ENCODE peak calls at places on chromosomes 3 and 15, in six cellular contexts. I is right lobe of liver, X is fibroblast of lung, T is HFF-Myc, S is WERI-Rb-1, V is ovary. M is an unnamed sample.

GRCh38 chr3:62189376-62189698 is 184.0 kb downstream of the FEZF2 start:
- DNase-seq in S (no peak), T (no peak), I (no peak), V (no peak), X (no peak), M (no peak)

GRCh38 chr3:25041871-25042584 is 386.0 kb upstream of the RARB start:
- DNase-seq in X (no peak), T (no peak), I (no peak), S (no peak), V (no peak), M (no peak)

GRCh38 chr3:42216302-42216701 is 49.7 kb downstream of the CCK start:
- DNase-seq in T (no peak), X (no peak), V (no peak), I (no peak), S (no peak), M (no peak)

GRCh38 chr3:99969133-99969532 is 145.2 kb downstream of the FILIP1L start:
- DNase-seq in T (no peak), X (no peak), S (no peak), I (no peak), V (no peak), M (no peak)

GRCh38 chr3:113697192-113698090 is 999 bp upstream of the USF3 start:
- DNase-seq in S (no peak), T (no peak), X (no peak), I (no peak), V (peak), M (no peak)

GRCh38 chr3:114466816-114467215 is 173.0 kb downstream of the TIGIT start:
- DNase-seq in I (no peak), S (no peak), T (no peak), V (no peak), X (no peak), M (no peak)

GRCh38 chr3:76949033-76949432 is 90.9 kb upstream of the ROBO2 start:
- DNase-seq in X (no peak), T (no peak), S (no peak), I (no peak), V (no peak), M (no peak)

GRCh38 chr15:66941231-66941711 is 124.1 kb upstream of the SMAD3 start:
- DNase-seq in I (no peak), X (no peak), V (no peak), T (no peak), S (no peak), M (no peak)

GRCh38 chr3:32577621-32578556 is 7.2 kb upstream of the DYNC1LI1 start:
- DNase-seq in I (no peak), S (no peak), T (no peak), V (no peak), X (no peak), M (no peak)

GRCh38 chr15:27746556-27746955 is 352.6 kb downstream of the OCA2 start:
- DNase-seq in T (no peak), S (no peak), I (no peak), X (peak), V (no peak), M (no peak)

GRCh38 chr3:98961161-98962155 is 60.0 kb upstream of the DCBLD2 start:
- DNase-seq in X (peak), V (no peak), I (no peak), S (no peak), T (no peak), M (peak)

GRCh38 chr3:194828126-194828525 is 142.4 kb downstream of the FAM43A start:
- DNase-seq in X (peak), V (no peak), S (no peak), T (no peak), I (no peak), M (no peak)

GRCh38 chr15:59158701-59159034 is 48.0 kb upstream of the LDHAL6B start:
- DNase-seq in I (no peak), X (no peak), T (no peak), V (no peak), S (no peak), M (no peak)

GRCh38 chr3:71989165-71989564 is 204.2 kb upstream of the PROK2 start:
- DNase-seq in S (no peak), T (no peak), V (no peak), X (peak), I (no peak), M (no peak)

GRCh38 chr15:35724626-35725025 is 178.7 kb upstream of the DPH6 start:
- DNase-seq in T (no peak), S (no peak), V (no peak), X (no peak), I (no peak), M (no peak)

GRCh38 chr15:88975891-88976290 is 62.7 kb upstream of the MFGE8 start:
- DNase-seq in I (no peak), T (no peak), X (peak), V (no peak), S (no peak), M (no peak)

GRCh38 chr3:126685493-126685892 is 18.5 kb upstream of the CHCHD6 start:
- DNase-seq in X (peak), T (no peak), I (no peak), S (no peak), V (no peak), M (no peak)

GRCh38 chr15:29674661-29675533 is 147.4 kb downstream of the TJP1 start:
- DNase-seq in T (no peak), V (peak), S (no peak), X (peak), I (peak), M (no peak)

GRCh38 chr3:7333125-7333524 is 472.2 kb downstream of the GRM7 start:
- DNase-seq in I (no peak), T (no peak), V (no peak), S (no peak), X (no peak), M (no peak)

GRCh38 chr3:45387636-45388348 is 584 bp upstream of the LARS2 start:
- DNase-seq in I (no peak), X (no peak), S (peak), T (no peak), V (no peak), M (no peak)

GRCh38 chr3:117997201-117998049 is 1037.2 kb downstream of the IGSF11 start:
- DNase-seq in I (peak), V (peak), S (peak), X (peak), T (peak), M (peak)

GRCh38 chr15:33278816-33279612 is 31.8 kb upstream of the RYR3 start:
- DNase-seq in S (no peak), X (peak), T (peak), V (no peak), I (no peak), M (peak)

GRCh38 chr3:153313307-153313945 is 151.4 kb downstream of the RAP2B start:
- DNase-seq in I (no peak), S (no peak), T (no peak), X (peak), V (no peak), M (no peak)

GRCh38 chr15:75067123-75067854 is 43.9 kb downstream of the PPCDC start:
- DNase-seq in X (peak), V (no peak), I (no peak), S (no peak), T (no peak), M (no peak)

GRCh38 chr15:38685686-38686339 is 121.2 kb upstream of the RASGRP1 start:
- DNase-seq in T (no peak), X (no peak), V (no peak), S (no peak), I (no peak), M (no peak)

GRCh38 chr15:73175382-73175781 is 123.1 kb downstream of the NEO1 start:
- DNase-seq in S (no peak), T (no peak), X (no peak), I (no peak), V (no peak), M (no peak)

GRCh38 chr3:24225027-24225743 is 269.5 kb downstream of the THRB start:
- DNase-seq in I (no peak), T (no peak), X (no peak), S (no peak), V (no peak), M (no peak)

GRCh38 chr3:132256984-132257383 is 60.2 kb upstream of the ACP3 start:
- DNase-seq in X (peak), I (no peak), V (peak), S (peak), T (peak), M (peak)

GRCh38 chr3:69250014-69250413 is 127.6 kb upstream of the LMOD3 start:
- DNase-seq in X (peak), I (peak), S (no peak), V (no peak), T (no peak), M (no peak)

GRCh38 chr3:71018794-71019193 is 564.7 kb downstream of the FOXP1 start:
- DNase-seq in S (no peak), X (no peak), V (no peak), T (no peak), I (no peak), M (no peak)

GRCh38 chr3:110741891-110742290 is 329.7 kb upstream of the NECTIN3 start:
- DNase-seq in X (no peak), T (no peak), S (no peak), V (no peak), I (no peak), M (no peak)

GRCh38 chr3:171895890-171896289 is 52.7 kb downstream of the TMEM212 start:
- DNase-seq in X (no peak), T (no peak), I (no peak), V (no peak), S (no peak), M (no peak)

GRCh38 chr3:171900396-171900795 is 57.2 kb downstream of the TMEM212 start:
- DNase-seq in S (no peak), I (no peak), V (no peak), X (no peak), T (no peak), M (no peak)

GRCh38 chr3:171896341-171896740 is 53.2 kb downstream of the TMEM212 start:
- DNase-seq in S (no peak), X (no peak), I (no peak), T (no peak), V (no peak), M (no peak)

GRCh38 chr3:171901615-171902312 is 58.6 kb downstream of the TMEM212 start:
- DNase-seq in S (no peak), X (no peak), T (no peak), I (no peak), V (no peak), M (peak)

GRCh38 chr3:171898192-171898591 is 55.0 kb downstream of the TMEM212 start:
- DNase-seq in X (no peak), T (no peak), S (no peak), I (no peak), V (no peak), M (no peak)
- H3K4me3 ChIP-seq in X (no peak), T (no peak), S (no peak), I (no peak), V (no peak), M (no peak)

GRCh38 chr3:65758438-65758837 is 280.3 kb downstream of the MAGI1 start:
- DNase-seq in T (no peak), V (no peak), I (no peak), X (no peak), S (no peak), M (no peak)

GRCh38 chr3:65761431-65761830 is 277.3 kb downstream of the MAGI1 start:
- DNase-seq in I (no peak), X (peak), V (no peak), S (no peak), T (no peak), M (no peak)

GRCh38 chr3:65761890-65762605 is 276.7 kb downstream of the MAGI1 start:
- DNase-seq in S (no peak), T (no peak), V (no peak), I (no peak), X (no peak), M (no peak)

GRCh38 chr3:65758871-65759598 is 279.7 kb downstream of the MAGI1 start:
- DNase-seq in T (no peak), X (peak), I (no peak), V (no peak), S (no peak), M (no peak)
- H3K4me3 ChIP-seq in T (no peak), X (peak), I (no peak), V (no peak), S (no peak), M (no peak)

DNA sequence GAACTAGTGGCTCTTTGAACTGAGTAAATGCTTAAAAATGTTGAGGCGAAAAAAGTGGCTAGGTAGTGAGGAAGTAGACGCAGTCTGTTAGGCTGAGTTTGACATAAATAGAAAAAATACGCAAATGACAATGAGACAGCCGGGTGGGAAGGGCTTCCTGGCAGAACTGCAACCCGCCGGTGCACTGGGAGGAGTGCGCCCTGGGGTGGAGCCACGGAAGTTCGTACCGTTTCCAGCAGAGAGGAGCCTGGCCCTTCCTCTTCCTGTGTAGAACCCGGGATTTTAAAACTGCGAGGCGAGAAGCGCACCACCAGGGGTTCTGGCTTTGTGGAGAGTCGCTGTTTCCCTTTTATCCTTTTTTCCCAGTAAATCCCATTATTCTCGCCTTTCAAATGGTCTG is 602.6 kb downstream of the PYDC2 start:
- DNase-seq in X (peak), T (no peak), S (no peak), I (peak), V (no peak), M (no peak)
- H3K4me3 ChIP-seq in X (no peak), T (no peak), S (no peak), I (no peak), V (no peak), M (no peak)

DNA sequence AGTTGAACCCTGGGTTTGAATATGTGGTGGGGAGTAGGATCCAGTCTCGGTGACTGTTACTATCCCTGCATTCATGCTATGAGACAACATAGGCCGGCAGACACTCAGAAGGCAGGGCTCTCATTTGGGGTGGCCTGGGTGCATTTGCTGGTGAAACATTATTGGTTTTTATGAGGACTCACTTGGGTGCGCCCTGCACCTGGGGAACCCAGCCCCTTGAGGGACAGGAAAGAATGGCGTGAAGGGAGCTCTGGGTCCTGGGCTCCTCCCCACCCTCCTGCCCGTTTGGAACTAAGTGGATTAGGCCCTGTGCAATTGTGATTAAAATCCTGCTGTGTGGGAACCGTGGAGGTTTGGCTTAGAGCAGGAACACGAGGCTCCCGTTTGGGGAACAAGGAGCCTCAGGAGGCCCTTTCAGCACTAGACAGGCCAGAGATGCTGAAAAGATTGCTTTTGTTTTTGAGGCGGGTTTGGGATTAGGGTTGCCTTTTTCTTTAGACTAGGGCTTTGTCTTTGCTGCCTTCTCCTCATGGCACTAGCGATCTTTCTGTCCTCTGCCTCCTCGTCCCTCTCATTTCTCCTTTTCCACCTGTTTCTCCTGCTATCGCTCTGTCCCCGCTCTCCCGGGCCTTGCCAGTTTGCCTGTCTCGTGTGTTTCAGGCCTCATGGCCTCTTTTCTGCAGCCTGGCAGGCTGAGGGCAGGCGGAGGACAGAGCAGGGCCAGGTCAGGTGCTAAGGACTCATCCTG is 8.4 kb downstream of the MAPKAPK3 start:
- DNase-seq in T (no peak), I (no peak), V (no peak), S (peak), X (no peak), M (no peak)
- H3K4me3 ChIP-seq in T (no peak), I (no peak), V (no peak), S (peak), X (no peak), M (no peak)

M was measured in skeletal muscle cell.